ENCODE peak calls at places on chromosome 15, in nine cellular contexts. X is fibroblast of mammary gland, G is psoas muscle, O is retinal pigment epithelial cell, I is cardiac muscle cell, Y is fibroblast of lung, H is tibial nerve, C is mammary epithelial cell, W is adrenal gland. T is an unnamed sample.

GRCh38 chr15:68268405-68268804 is 9.1 kb upstream of the FEM1B start:
- DNase-seq in X (no peak), G (no peak), O (no peak), I (no peak), Y (no peak), H (no peak), C (peak; percentile 92), W (no peak), T (no peak)

GRCh38 chr15:77497942-77498361 is 77.3 kb downstream of the HMG20A start:
- DNase-seq in X (no peak), G (no peak), O (peak; percentile 57), I (peak; percentile 31), Y (no peak), H (no peak), C (no peak), W (no peak), T (no peak)

GRCh38 chr15:99421172-99421656 is 144.6 kb upstream of the MEF2A start:
- DNase-seq in X (no peak), G (no peak), O (no peak), I (peak; percentile 49), Y (peak; percentile 68), H (no peak), C (no peak), W (no peak), T (no peak)

GRCh38 chr15:25709437-25710159 is 153.5 kb downstream of the ATP10A start:
- DNase-seq in X (no peak), G (no peak), O (no peak), I (no peak), Y (no peak), H (no peak), C (no peak), W (no peak), T (no peak)

GRCh38 chr15:79682285-79682684 is 214.5 kb downstream of the MTHFS start:
- DNase-seq in X (peak; percentile 91), G (peak; percentile 27), O (peak; percentile 13), I (peak; percentile 84), Y (peak; percentile 67), H (no peak), C (peak; percentile 11), W (peak; percentile 38), T (peak; percentile 59)

GRCh38 chr15:51104512-51104911 is 9.8 kb upstream of the TNFAIP8L3 start:
- DNase-seq in X (peak; percentile 97), G (peak; percentile 63), O (no peak), I (peak; percentile 79), Y (peak; percentile 94), H (peak; percentile 33), C (no peak), W (peak; percentile 82), T (no peak)

GRCh38 chr15:45635191-45635638 is 386 bp downstream of the SQOR start:
- DNase-seq in X (no peak), G (peak; percentile 84), O (no peak), I (no peak), Y (no peak), H (peak; percentile 38), C (no peak), W (peak; percentile 55), T (no peak)

GRCh38 chr15:34993413-34993812 is 5.3 kb upstream of the ZNF770 start:
- DNase-seq in X (peak; percentile 42), G (no peak), O (no peak), I (no peak), Y (no peak), H (no peak), C (no peak), W (no peak), T (no peak)

GRCh38 chr15:84892786-84893307 is 8.4 kb downstream of the SLC28A1 start:
- DNase-seq in X (no peak), G (no peak), O (no peak), I (no peak), Y (no peak), H (no peak), C (no peak), W (no peak), T (no peak)

GRCh38 chr15:70518201-70519003 is 245.0 kb downstream of the UACA start:
- DNase-seq in X (no peak), G (no peak), O (no peak), I (no peak), Y (no peak), H (no peak), C (no peak), W (no peak), T (no peak)

GRCh38 chr15:33125883-33126535 is 68.5 kb downstream of the FMN1 start:
- DNase-seq in X (no peak), G (no peak), O (no peak), I (no peak), Y (no peak), H (no peak), C (no peak), W (no peak), T (no peak)

GRCh38 chr15:74127954-74128784 is 2.2 kb upstream of the ISLR2 start:
- DNase-seq in X (no peak), G (peak; percentile 26), O (no peak), I (no peak), Y (peak; percentile 22), H (no peak), C (peak; percentile 33), W (no peak), T (no peak)

GRCh38 chr15:77508541-77509505 is 88.1 kb downstream of the HMG20A start:
- DNase-seq in X (no peak), G (peak; percentile 36), O (no peak), I (peak; percentile 48), Y (peak; percentile 38), H (peak; percentile 57), C (peak; percentile 61), W (peak; percentile 47), T (no peak)

GRCh38 chr15:67175643-67176071 is 78.8 kb downstream of the AAGAB start:
- DNase-seq in X (peak; percentile 54), G (peak; percentile 60), O (no peak), I (peak; percentile 89), Y (peak; percentile 83), H (no peak), C (no peak), W (peak; percentile 50), T (no peak)

GRCh38 chr15:76190767-76191538 is 120.3 kb downstream of the ETFA start:
- DNase-seq in X (peak; percentile 69), G (peak; percentile 84), O (no peak), I (peak; percentile 76), Y (peak; percentile 71), H (peak; percentile 56), C (peak; percentile 61), W (peak; percentile 82), T (no peak)

GRCh38 chr15:23565395-23566069 is at the start of gene MKRN3:
- DNase-seq in X (no peak), G (no peak), O (peak; percentile 55), I (peak; percentile 49), Y (peak; percentile 58), H (no peak), C (no peak), W (no peak), T (peak; percentile 4)

GRCh38 chr15:85094685-85095084 is 113.0 kb downstream of the PDE8A start:
- DNase-seq in X (peak; percentile 50), G (no peak), O (no peak), I (peak; percentile 22), Y (peak; percentile 24), H (no peak), C (peak; percentile 19), W (no peak), T (peak; percentile 31)

GRCh38 chr15:89430530-89431341 is 65.6 kb downstream of the RHCG start:
- DNase-seq in X (peak; percentile 56), G (peak; percentile 84), O (peak; percentile 12), I (peak; percentile 76), Y (peak; percentile 57), H (peak; percentile 81), C (peak; percentile 60), W (peak; percentile 77), T (no peak)
- TF ChIP-seq CTCF in X (peak; percentile 93), G (peak; percentile 98), O (peak; percentile 94), I (peak; percentile 92), Y (peak; percentile 93), H (peak; percentile 99), C (peak; percentile 93), W (peak; percentile 95), T (peak; percentile 97)

GRCh38 chr15:88835119-88835518 is 31.9 kb downstream of the ACAN start:
- DNase-seq in X (peak; percentile 31), G (no peak), O (no peak), I (no peak), Y (no peak), H (no peak), C (peak; percentile 24), W (no peak), T (no peak)
- H3K4me3 ChIP-seq in X (no peak overlapping the region), G (no peak overlapping the region), O (no peak overlapping the region), I (no peak overlapping the region), Y (no peak overlapping the region), H (no peak overlapping the region), C (no peak overlapping the region), W (no peak overlapping the region), T (no peak overlapping the region)

DNA sequence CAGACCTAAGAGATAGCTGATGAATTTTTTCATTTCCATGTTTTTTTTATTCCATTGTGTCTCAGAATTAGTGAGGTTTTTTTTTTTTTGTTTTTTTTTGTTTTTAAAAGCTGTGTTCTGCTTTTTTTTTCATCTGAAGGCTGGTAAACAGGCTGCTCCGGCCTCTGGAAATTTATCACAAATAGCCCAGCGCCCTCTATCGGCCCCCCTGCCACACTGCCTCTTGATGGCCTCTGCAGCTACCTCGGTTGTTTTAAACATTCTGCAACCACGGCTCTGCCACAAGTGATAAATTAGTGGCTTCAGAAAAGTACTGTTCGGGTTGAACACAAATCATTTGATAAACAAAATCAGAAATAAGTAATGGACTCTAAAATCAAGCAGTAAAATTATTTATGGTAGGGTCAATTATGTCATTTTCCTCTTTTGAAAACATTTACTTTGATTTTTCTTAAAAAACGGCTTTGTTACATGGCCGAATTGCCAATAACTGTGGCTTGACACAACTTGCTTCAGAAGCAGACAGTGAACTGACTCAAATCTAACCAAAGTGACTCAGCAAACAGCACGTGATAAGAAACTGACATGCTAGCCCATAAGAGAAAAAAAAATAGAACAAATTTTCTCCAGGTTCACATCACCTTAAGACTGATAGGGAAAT is 87.8 kb downstream of the RSL24D1 start:
- DNase-seq in X (peak; percentile 56), G (peak; percentile 64), O (peak; percentile 2), I (peak; percentile 76), Y (peak; percentile 65), H (peak; percentile 34), C (peak; percentile 47), W (peak; percentile 64), T (no peak)
- TF ChIP-seq CTCF in X (peak; percentile 72), G (peak; percentile 60), O (peak; percentile 89), I (peak; percentile 88), Y (peak; percentile 57), H (peak; percentile 45), C (peak; percentile 76), W (peak; percentile 53), T (peak; percentile 72)

GRCh38 chr15:62896380-62896866 is 146.1 kb upstream of the TPM1 start:
- DNase-seq in X (no peak), G (no peak), O (no peak), I (no peak), Y (no peak), H (no peak), C (peak; percentile 86), W (no peak), T (no peak)

GRCh38 chr15:62894322-62895085 is 148.0 kb upstream of the TPM1 start:
- DNase-seq in X (peak; percentile 12), G (no peak), O (no peak), I (no peak), Y (no peak), H (no peak), C (no peak), W (no peak), T (no peak)

GRCh38 chr15:62896969-62897486 is 145.5 kb upstream of the TPM1 start:
- DNase-seq in X (peak; percentile 98), G (peak; percentile 91), O (peak; percentile 97), I (peak; percentile 98), Y (peak; percentile 98), H (peak; percentile 79), C (peak; percentile 98), W (peak; percentile 90), T (peak; percentile 97)

GRCh38 chr15:62895139-62895866 is 147.2 kb upstream of the TPM1 start:
- DNase-seq in X (peak; percentile 64), G (no peak), O (no peak), I (peak; percentile 67), Y (peak; percentile 79), H (no peak), C (peak; percentile 48), W (no peak), T (no peak)

GRCh38 chr15:62895905-62896316 is 146.6 kb upstream of the TPM1 start:
- DNase-seq in X (peak; percentile 89), G (no peak), O (no peak), I (peak; percentile 73), Y (peak; percentile 67), H (no peak), C (peak; percentile 84), W (no peak), T (peak; percentile 84)
- H3K4me3 ChIP-seq in X (no peak overlapping the region), G (no peak overlapping the region), O (no peak overlapping the region), I (no peak overlapping the region), Y (no peak overlapping the region), H (no peak overlapping the region), C (no peak overlapping the region), W (no peak overlapping the region), T (no peak overlapping the region)

T was measured in AG04449.